ENCODE peak calls at places on chromosomes 11 and 22, in nine cellular contexts. H, U, G, Y, Z, J, V, B and M are unnamed samples.
A peak's percentile ranks its signal among the peaks of the same experiment; 100 is the strongest.

GRCh38 chr22:47550524-47551437 is 788.3 kb downstream of the TBC1D22A start:
- DNase-seq in Y (no peak), B (no peak), Z (no peak), V (no peak), J (no peak), U (peak; percentile 70), H (no peak), G (no peak), M (no peak)

GRCh38 chr22:32996702-32997101 is 61.5 kb downstream of the SYN3 start:
- DNase-seq in H (no peak), Z (peak; percentile 90), G (peak; percentile 19), U (peak; percentile 98), Y (no peak), B (no peak), J (peak; percentile 18), V (peak; percentile 10), M (no peak)

GRCh38 chr11:48056325-48057183 is 76.2 kb downstream of the PTPRJ start:
- DNase-seq in H (no peak), V (no peak), G (no peak), Z (no peak), Y (no peak), B (no peak), U (no peak), J (no peak), M (no peak)

GRCh38 chr11:70389191-70389590 is 9.1 kb upstream of the CTTN start:
- DNase-seq in V (no peak), Y (no peak), Z (no peak), H (no peak), U (peak; percentile 34), J (no peak), B (no peak), G (no peak), M (no peak)

GRCh38 chr11:120720760-120721159 is 209.2 kb downstream of the GRIK4 start:
- DNase-seq in G (no peak), Y (no peak), Z (no peak), B (no peak), U (no peak), H (no peak), V (no peak), J (no peak), M (no peak)

GRCh38 chr11:75644370-75644769 is 24.5 kb downstream of the MAP6 start:
- DNase-seq in Y (no peak), Z (no peak), H (no peak), U (no peak), J (no peak), V (no peak), B (no peak), G (no peak), M (no peak)

GRCh38 chr22:49211176-49211575 is 616.5 kb downstream of the BRD1 start:
- DNase-seq in V (no peak), B (no peak), Y (no peak), J (no peak), H (no peak), U (peak; percentile 58), G (no peak), Z (no peak), M (no peak)

GRCh38 chr22:49771266-49772065 is 56.2 kb downstream of the BRD1 start:
- DNase-seq in B (no peak), V (no peak), J (no peak), U (no peak), G (no peak), Z (peak; percentile 40), Y (no peak), H (no peak), M (no peak)

GRCh38 chr11:68127791-68128681 is 6.8 kb upstream of the CHKA start:
- DNase-seq in J (peak; percentile 94), Y (peak; percentile 35), H (no peak), V (peak; percentile 50), Z (peak; percentile 67), U (peak; percentile 87), G (peak; percentile 61), B (peak; percentile 23), M (no peak)

GRCh38 chr11:36793542-36793926 is 195.5 kb upstream of the RAG2 start:
- DNase-seq in B (no peak), J (no peak), G (no peak), U (no peak), Y (no peak), H (no peak), Z (no peak), V (no peak), M (no peak)

GRCh38 chr22:35275580-35275979 is 18.3 kb downstream of the HMGXB4 start:
- DNase-seq in H (no peak), B (no peak), G (peak; percentile 62), U (no peak), Z (no peak), Y (no peak), J (no peak), V (no peak), M (no peak)

DNA sequence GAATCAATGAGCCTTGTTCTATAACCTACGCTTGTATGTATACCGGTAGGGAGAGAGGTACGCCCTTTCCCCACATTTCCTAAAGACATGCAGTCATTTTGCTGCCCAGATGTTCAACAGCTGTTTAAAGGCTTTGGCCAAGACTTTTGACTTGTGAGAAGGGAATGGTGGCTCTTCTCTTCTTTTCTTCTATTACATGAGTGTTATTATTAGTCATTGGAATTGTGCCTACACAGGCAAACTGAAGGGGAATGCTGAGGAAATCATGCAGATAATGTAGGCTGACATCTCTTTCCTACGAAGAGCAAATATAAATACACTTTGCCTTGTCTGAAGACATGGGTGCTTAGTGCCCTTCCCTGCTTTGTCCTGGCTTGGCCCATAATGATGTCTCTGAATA is 194.3 kb upstream of the NARS2 start:
- DNase-seq in J (no peak), B (no peak), G (peak; percentile 42), H (no peak), V (no peak), Y (no peak), U (no peak), Z (no peak), M (no peak)
- H3K4me3 ChIP-seq in J (no peak overlapping the region), B (no peak overlapping the region), G (no peak overlapping the region), H (no peak overlapping the region), V (no peak overlapping the region), Y (no peak overlapping the region), U (no peak overlapping the region), Z (no peak overlapping the region), M (no peak overlapping the region)

GRCh38 chr11:104799251-104799650 is 99.0 kb downstream of the CASP12 start:
- DNase-seq in J (no peak), V (no peak), Y (no peak), U (no peak), B (no peak), G (no peak), H (no peak), Z (no peak), M (no peak)
- H3K4me3 ChIP-seq in J (no peak overlapping the region), V (no peak overlapping the region), Y (no peak overlapping the region), U (no peak overlapping the region), B (no peak overlapping the region), G (peak overlapping the region; percentile 39), H (no peak overlapping the region), Z (no peak overlapping the region), M (no peak overlapping the region)

GRCh38 chr11:73591743-73592142 is 6.2 kb downstream of the FAM168A start:
- DNase-seq in J (no peak), U (no peak), Y (no peak), Z (no peak), H (no peak), V (no peak), G (no peak), B (no peak), M (no peak)

GRCh38 chr11:73585834-73586575 is 11.9 kb downstream of the FAM168A start:
- DNase-seq in V (no peak), Y (no peak), Z (no peak), B (peak; percentile 16), J (no peak), H (no peak), U (no peak), G (peak; percentile 75), M (no peak)

GRCh38 chr11:73592640-73593039 is 5.3 kb downstream of the FAM168A start:
- DNase-seq in Z (no peak), U (no peak), H (no peak), V (no peak), Y (no peak), G (no peak), J (no peak), B (no peak), M (no peak)

GRCh38 chr11:73586791-73587190 is 11.1 kb downstream of the FAM168A start:
- DNase-seq in B (no peak), J (no peak), H (no peak), Y (no peak), G (no peak), U (no peak), V (no peak), Z (no peak), M (no peak)

DNA sequence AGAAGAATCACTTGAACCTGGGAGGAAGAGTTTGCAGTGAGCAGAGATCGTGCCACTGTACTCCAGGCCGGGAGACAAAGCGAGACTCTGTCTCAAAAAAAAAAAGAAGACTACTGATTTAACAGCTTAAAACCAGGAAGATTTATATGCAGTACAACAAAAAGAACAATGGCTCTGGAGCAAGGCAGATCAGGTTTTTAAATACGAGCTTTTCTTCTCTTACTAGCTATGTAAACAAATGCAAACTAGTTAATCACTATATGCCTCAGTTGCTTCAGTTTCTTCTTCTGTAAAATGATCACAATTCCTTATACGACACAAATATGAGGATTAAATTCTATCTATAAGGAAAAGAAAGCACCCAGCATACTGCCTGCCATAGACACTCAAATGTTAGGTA is 6.9 kb downstream of the FAM168A start:
- DNase-seq in U (no peak), Z (no peak), J (no peak), Y (no peak), G (no peak), V (no peak), B (no peak), H (no peak), M (no peak)
- H3K4me3 ChIP-seq in U (no peak overlapping the region), Z (no peak overlapping the region), J (no peak overlapping the region), Y (no peak overlapping the region), G (no peak overlapping the region), V (no peak overlapping the region), B (no peak overlapping the region), H (no peak overlapping the region), M (no peak overlapping the region)

GRCh38 chr11:78492973-78493372 is 75.4 kb upstream of the GAB2 start:
- DNase-seq in V (no peak), B (no peak), U (no peak), J (no peak), Y (no peak), G (no peak), Z (no peak), H (no peak), M (no peak)
- H3K4me3 ChIP-seq in V (no peak overlapping the region), B (no peak overlapping the region), U (no peak overlapping the region), J (no peak overlapping the region), Y (no peak overlapping the region), G (no peak overlapping the region), Z (no peak overlapping the region), H (no peak overlapping the region), M (no peak overlapping the region)

DNA sequence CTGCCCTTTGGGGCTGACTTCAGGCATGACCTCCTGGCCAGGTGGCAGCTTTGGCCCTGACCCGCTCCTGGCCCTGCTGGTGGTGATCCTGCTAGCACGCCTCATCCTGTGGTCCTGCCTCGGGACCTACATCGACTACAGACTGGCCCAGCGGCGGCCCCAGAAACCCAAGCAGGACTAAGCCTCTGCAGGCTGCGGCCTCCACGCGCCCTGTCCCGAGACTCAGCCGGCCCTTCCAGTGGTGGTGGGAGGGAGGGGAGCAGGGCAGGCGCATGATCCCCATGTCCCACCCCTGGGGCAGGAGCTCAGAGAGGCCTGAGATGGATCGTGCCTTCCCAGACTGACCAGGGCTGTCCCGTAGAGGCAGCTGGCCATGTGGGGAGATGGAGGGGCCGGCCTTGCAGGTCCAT is 2.1 kb downstream of the SMIM38 start:
- DNase-seq in H (no peak), V (no peak), U (no peak), B (no peak), Z (no peak), Y (no peak), J (no peak), G (no peak), M (no peak)
- H3K4me3 ChIP-seq in H (no peak overlapping the region), V (no peak overlapping the region), U (no peak overlapping the region), B (no peak overlapping the region), Z (no peak overlapping the region), Y (no peak overlapping the region), J (no peak overlapping the region), G (no peak overlapping the region), M (no peak overlapping the region)